ENCODE peak calls at places on chromosome 13, in five cellular contexts. B, S, Q, M and V are unnamed samples.

GRCh38 chr13:99969934-99970760 is 1.4 kb downstream of the ZIC5 start:
- DNase-seq in S (peak; percentile 48), M (no peak), B (no peak), Q (no peak), V (no peak)

GRCh38 chr13:45167611-45168554 is 33.0 kb downstream of the KCTD4 start:
- DNase-seq in M (no peak), Q (peak; percentile 77), B (no peak), S (peak; percentile 58), V (no peak)

GRCh38 chr13:93539914-93540313 is 313.3 kb downstream of the GPC6 start:
- DNase-seq in S (no peak), M (no peak), B (no peak), Q (no peak), V (no peak)

GRCh38 chr13:44918323-44919102 is 70.8 kb downstream of the NUFIP1 start:
- DNase-seq in M (peak; percentile 85), Q (peak; percentile 91), B (peak; percentile 97), S (peak; percentile 95), V (peak; percentile 92)

GRCh38 chr13:43963726-43964125 is 84.0 kb downstream of the LACC1 start:
- DNase-seq in B (no peak), M (peak; percentile 2), Q (no peak), S (no peak), V (no peak)

GRCh38 chr13:50537029-50537428 is 306.5 kb downstream of the DLEU7 start:
- DNase-seq in S (no peak), M (no peak), B (no peak), Q (no peak), V (no peak)

GRCh38 chr13:37029617-37030016 is 29.0 kb downstream of the EXOSC8 start:
- DNase-seq in S (no peak), B (peak; percentile 45), M (no peak), Q (no peak), V (no peak)

GRCh38 chr13:67283602-67284001 is 53.5 kb upstream of the PCDH9 start:
- DNase-seq in S (no peak), M (no peak), B (peak; percentile 13), Q (no peak), V (no peak)

GRCh38 chr13:97567510-97568243 is 133.7 kb downstream of the RAP2A start:
- DNase-seq in B (peak; percentile 50), S (peak; percentile 73), M (no peak), Q (peak; percentile 77), V (peak; percentile 21)

GRCh38 chr13:102799544-102800144 is 725 bp downstream of the BIVM start:
- DNase-seq in B (peak; percentile 5), M (no peak), Q (peak; percentile 26), S (no peak), V (peak; percentile 57)

GRCh38 chr13:39016789-39017188 is 21.1 kb downstream of the PROSER1 start:
- DNase-seq in S (no peak), B (peak; percentile 8), M (peak; percentile 34), Q (peak; percentile 17), V (no peak)

GRCh38 chr13:102401755-102402154 is at the start of gene FGF14:
- DNase-seq in B (no peak), M (no peak), Q (no peak), S (no peak), V (no peak)

GRCh38 chr13:38166121-38166520 is 183.5 kb upstream of the UFM1 start:
- DNase-seq in B (no peak), Q (no peak), S (no peak), M (no peak), V (no peak)

GRCh38 chr13:41694902-41695301 is 237.6 kb downstream of the RGCC start:
- DNase-seq in S (peak; percentile 48), B (peak; percentile 95), Q (peak; percentile 25), M (peak; percentile 45), V (peak; percentile 55)

GRCh38 chr13:97328222-97328790 is 105.7 kb upstream of the RAP2A start:
- DNase-seq in Q (no peak), M (no peak), B (peak; percentile 86), S (no peak), V (peak; percentile 54)

GRCh38 chr13:50081106-50081898 is 66.1 kb downstream of the KCNRG start:
- DNase-seq in B (no peak), M (peak; percentile 58), S (peak; percentile 82), Q (peak; percentile 61), V (peak; percentile 55)

GRCh38 chr13:43196171-43196611 is 172.8 kb downstream of the DNAJC15 start:
- DNase-seq in S (no peak), Q (no peak), B (peak; percentile 8), M (no peak), V (peak; percentile 23)

GRCh38 chr13:94280357-94280756 is 199.1 kb downstream of the DCT start:
- DNase-seq in Q (no peak), M (no peak), B (peak; percentile 36), S (no peak), V (no peak)

DNA sequence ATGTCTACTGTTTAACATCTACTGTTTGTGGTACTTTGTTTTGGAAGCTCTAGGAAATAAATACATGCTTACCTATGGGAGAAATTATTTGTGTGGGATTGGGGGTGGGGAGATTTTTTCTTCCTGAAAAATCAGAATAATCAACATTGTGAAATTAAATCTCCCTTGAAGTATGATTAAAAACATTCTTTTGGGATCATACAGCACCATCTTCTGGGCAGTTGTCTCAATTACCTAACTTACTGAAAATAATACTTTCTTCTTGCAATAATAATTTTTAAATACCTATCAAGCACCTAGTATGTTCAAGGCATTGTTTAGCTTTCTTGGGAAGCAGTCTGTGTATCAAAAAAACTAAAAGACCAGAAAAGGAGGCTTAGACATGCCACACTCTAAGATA is 576.5 kb upstream of the ARGLU1 start:
- DNase-seq in M (peak; percentile 2), S (no peak), B (peak; percentile 27), Q (no peak), V (no peak)
- TF ChIP-seq CTCF in M (peak; percentile 62), S (no peak), B (peak; percentile 59), Q (no peak), V (no peak)

GRCh38 chr13:23683084-23683483 is 112.9 kb downstream of the TNFRSF19 start:
- DNase-seq in M (no peak), Q (no peak), B (no peak), S (no peak), V (no peak)

GRCh38 chr13:23678768-23679167 is 108.6 kb downstream of the TNFRSF19 start:
- DNase-seq in Q (no peak), S (no peak), M (no peak), B (no peak), V (no peak)

GRCh38 chr13:23680836-23681235 is 110.6 kb downstream of the TNFRSF19 start:
- DNase-seq in Q (no peak), B (no peak), M (no peak), S (no peak), V (no peak)

GRCh38 chr13:23681253-23681652 is 111.0 kb downstream of the TNFRSF19 start:
- DNase-seq in M (no peak), Q (no peak), S (no peak), B (peak; percentile 91), V (no peak)

GRCh38 chr13:23679214-23679613 is 109.0 kb downstream of the TNFRSF19 start:
- DNase-seq in S (no peak), M (no peak), Q (no peak), B (peak; percentile 90), V (no peak)
- H3K27ac ChIP-seq in S (no peak overlapping the region), M (no peak overlapping the region), Q (no peak overlapping the region), B (peak overlapping the region; percentile 96), V (no peak overlapping the region)

GRCh38 chr13:112690242-112690943 is 555 bp downstream of the ATP11A start:
- DNase-seq in B (peak; percentile 44), M (peak; percentile 48), S (peak; percentile 62), Q (peak; percentile 38), V (peak; percentile 56)
- H3K4me1 ChIP-seq in B (peaks cover 14% of the 10 kb centered on the region), M (peaks cover 24% of the 10 kb centered on the region), S (peaks cover 11% of the 10 kb centered on the region), Q (peaks cover 19% of the 10 kb centered on the region), V (peaks cover 27% of the 10 kb centered on the region)

DNA sequence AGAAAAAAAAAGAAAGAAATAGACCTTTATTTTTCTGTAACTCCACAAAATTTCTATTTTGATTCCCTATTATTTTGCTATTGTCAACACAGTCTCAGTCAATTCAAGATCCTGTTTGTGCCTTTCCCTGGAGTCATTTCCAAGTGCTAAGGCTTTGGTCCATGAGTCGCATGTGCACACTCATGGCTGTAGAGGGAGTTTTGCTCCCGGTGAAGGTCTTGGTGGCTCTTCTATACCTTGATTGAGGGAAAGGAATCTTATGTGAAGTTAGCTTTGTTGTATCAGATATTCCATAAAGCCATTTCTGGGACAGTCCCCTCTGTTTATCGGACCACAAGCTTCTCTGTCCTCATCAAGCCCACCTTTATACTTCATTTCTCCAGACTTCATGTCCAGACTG is 58.7 kb upstream of the ALOX5AP start:
- DNase-seq in S (no peak), B (peak; percentile 47), M (no peak), Q (no peak), V (no peak)
- TF ChIP-seq CTCF in S (no peak), B (peak; percentile 36), M (peak; percentile 26), Q (peak; percentile 6), V (no peak)

GRCh38 chr13:98688373-98688772 is 64.1 kb downstream of the SLC15A1 start:
- DNase-seq in Q (no peak), S (no peak), M (no peak), B (no peak), V (no peak)
- H3K27ac ChIP-seq in Q (no peak overlapping the region), S (no peak overlapping the region), M (no peak overlapping the region), B (no peak overlapping the region), V (no peak overlapping the region)

GRCh38 chr13:79392882-79393563 is 13.0 kb downstream of the RBM26 start:
- DNase-seq in Q (no peak), M (no peak), S (no peak), B (peak; percentile 68), V (no peak)
- H3K4me1 ChIP-seq in Q (peaks cover 11% of the 10 kb centered on the region), M (peaks cover 47% of the 10 kb centered on the region), S (peaks cover 10% of the 10 kb centered on the region), B (no peaks in the 10 kb centered on the region), V (peaks cover 14% of the 10 kb centered on the region)

DNA sequence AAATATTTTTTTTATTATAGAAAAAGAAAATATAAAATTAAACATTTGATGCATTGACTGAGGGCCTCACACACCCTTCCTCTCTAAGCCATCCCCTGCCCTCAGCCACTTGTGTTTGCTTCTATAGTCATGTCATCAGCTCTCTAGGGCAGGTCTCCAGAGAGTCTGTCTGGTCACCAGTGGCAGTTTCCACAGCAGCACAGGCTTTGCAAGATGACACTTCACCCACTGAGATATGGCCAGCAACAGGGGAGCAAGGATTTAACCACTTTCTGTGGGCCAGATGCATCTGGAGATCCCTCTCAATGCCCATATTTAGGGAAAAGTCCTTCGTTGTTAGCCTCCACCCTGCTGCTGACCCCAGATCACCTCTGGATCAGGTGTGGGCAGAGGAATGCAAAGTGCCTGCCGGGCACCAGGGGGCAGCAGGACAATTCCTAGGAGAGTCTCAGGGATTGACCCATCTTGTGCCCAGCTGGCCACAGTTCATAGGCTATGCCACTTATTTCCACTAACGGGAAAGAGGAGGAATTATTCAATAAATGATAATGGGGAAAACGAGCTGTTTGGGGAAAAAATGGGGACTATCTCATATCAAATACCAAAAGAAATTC is 4.8 kb downstream of the ABCC4 start:
- DNase-seq in B (no peak), S (peak; percentile 77), Q (peak; percentile 66), M (peak; percentile 11), V (peak; percentile 42)
- TF ChIP-seq CTCF in B (peak; percentile 38), S (no peak), Q (peak; percentile 66), M (peak; percentile 68), V (peak; percentile 81)

GRCh38 chr13:109157275-109157674 is 527.9 kb downstream of the MYO16 start:
- DNase-seq in Q (no peak), S (no peak), B (no peak), M (no peak), V (no peak)
- H3K27ac ChIP-seq in Q (no peak overlapping the region), S (no peak overlapping the region), B (peak overlapping the region; percentile 11), M (no peak overlapping the region), V (no peak overlapping the region)

GRCh38 chr13:27295660-27296059 is 25.0 kb downstream of the RASL11A start:
- DNase-seq in S (no peak), Q (no peak), B (no peak), M (no peak), V (no peak)
- H3K4me1 ChIP-seq in S (no peaks in the 10 kb centered on the region), Q (no peaks in the 10 kb centered on the region), B (no peaks in the 10 kb centered on the region), M (peaks cover 40% of the 10 kb centered on the region), V (no peaks in the 10 kb centered on the region)